ENCODE peak calls at places on chromosomes 5 and 9, in six cellular contexts. Q, O, Y, H, N and U are unnamed samples.

GRCh38 chr5:53113947-53114346 is 4.4 kb upstream of the MOCS2 start:
- DNase-seq in O (no peak), Q (no peak), Y (no peak), H (no peak), N (no peak), U (no peak)

GRCh38 chr9:80790764-80791163 is 898.6 kb downstream of the TLE1 start:
- DNase-seq in N (no peak), O (no peak), Y (no peak), Q (no peak), H (no peak), U (no peak)

GRCh38 chr9:96395964-96396363 is 12.5 kb upstream of the SLC35D2 start:
- DNase-seq in Y (no peak), H (no peak), N (no peak), Q (no peak), O (no peak), U (no peak)

GRCh38 chr5:162282191-162282590 is 214.6 kb downstream of the GABRG2 start:
- DNase-seq in Y (no peak), Q (no peak), N (no peak), H (no peak), O (no peak), U (no peak)

GRCh38 chr9:134655101-134655500 is 13.5 kb downstream of the COL5A1 start:
- DNase-seq in H (no peak), N (no peak), O (no peak), Q (no peak), Y (no peak), U (no peak)

GRCh38 chr9:133725886-133726285 is 12.3 kb downstream of the SARDH start:
- DNase-seq in Q (no peak), H (no peak), Y (no peak), N (no peak), O (no peak), U (no peak)

GRCh38 chr9:117682955-117683710 is 21.1 kb upstream of the TLR4 start:
- DNase-seq in Q (no peak), O (peak), N (no peak), H (no peak), Y (no peak), U (no peak)

GRCh38 chr5:124408738-124409453 is 337.5 kb downstream of the ZNF608 start:
- DNase-seq in O (no peak), H (no peak), N (no peak), Y (no peak), Q (peak), U (no peak)

GRCh38 chr5:124697912-124698690 is 48.3 kb downstream of the ZNF608 start:
- DNase-seq in Q (no peak), N (peak), H (no peak), Y (no peak), O (no peak), U (no peak)

GRCh38 chr9:21779397-21779796 is 23.0 kb upstream of the MTAP start:
- DNase-seq in O (no peak), H (no peak), N (no peak), Q (no peak), Y (no peak), U (no peak)

GRCh38 chr5:26482817-26483375 is 555.5 kb downstream of the CDH9 start:
- DNase-seq in N (peak), O (peak), Q (peak), H (no peak), Y (no peak), U (peak)

GRCh38 chr5:24633705-24634325 is 11.0 kb downstream of the CDH10 start:
- DNase-seq in Y (no peak), H (no peak), Q (peak), N (peak), O (peak), U (peak)

GRCh38 chr5:181189363-181189961 is 15.5 kb downstream of the TRIM7 start:
- DNase-seq in H (peak), Y (no peak), Q (peak), N (peak), O (peak), U (peak)

GRCh38 chr5:107455111-107455544 is 215.6 kb downstream of the EFNA5 start:
- DNase-seq in Q (peak), Y (no peak), N (peak), H (no peak), O (peak), U (peak)

GRCh38 chr9:91751922-91752321 is 198.1 kb downstream of the ROR2 start:
- DNase-seq in Q (no peak), H (no peak), Y (no peak), O (peak), N (no peak), U (no peak)

GRCh38 chr9:86614871-86615849 is 260.9 kb upstream of the TUT7 start:
- DNase-seq in H (no peak), Y (no peak), Q (peak), O (peak), N (no peak), U (peak)

GRCh38 chr9:128912270-128912853 is 8.4 kb upstream of the PHYHD1 start:
- DNase-seq in Y (no peak), Q (peak), O (peak), N (no peak), H (no peak), U (peak)

GRCh38 chr9:36779582-36779981 is 206.9 kb downstream of the MELK start:
- DNase-seq in N (no peak), O (no peak), Q (no peak), H (no peak), Y (no peak), U (no peak)

GRCh38 chr5:24850911-24851310 is 206.1 kb upstream of the CDH10 start:
- DNase-seq in O (no peak), Q (no peak), N (no peak), H (no peak), Y (no peak), U (no peak)

GRCh38 chr9:22238809-22239684 is 207.6 kb upstream of the DMRTA1 start:
- DNase-seq in H (no peak), O (peak), Y (no peak), Q (peak), N (peak), U (no peak)

GRCh38 chr5:44707721-44708120 is 101.0 kb upstream of the MRPS30 start:
- DNase-seq in O (no peak), H (no peak), Q (no peak), Y (no peak), N (no peak), U (no peak)